ENCODE peak calls at places on chromosomes 11 and 22, in seven cellular contexts. One of them, this sample, is unnamed.

GRCh38 chr22:29872145-29872893 is 10.7 kb upstream of the MTMR3 start:
- DNase-seq in NCI-H1092: no peak
- DNase-seq in EL: no peak
- DNase-seq in HTR-8/SVneo: no peak
- DNase-seq in M059J: no peak
- DNase-seq in activated T-cell treated with anti-CD3 and anti-CD28 coated beads, Interleukin-2, amount 50 U/mL, for 72 hours: no peak
- DNase-seq in iris pigment epithelial cell: no peak
- DNase-seq in this sample: no peak

GRCh38 chr11:24267015-24267414 is 229.8 kb upstream of the LUZP2 start:
- DNase-seq in NCI-H1092: no peak
- DNase-seq in EL: no peak
- DNase-seq in HTR-8/SVneo: no peak
- DNase-seq in M059J: no peak
- DNase-seq in activated T-cell treated with anti-CD3 and anti-CD28 coated beads, Interleukin-2, amount 50 U/mL, for 72 hours: no peak
- DNase-seq in iris pigment epithelial cell: no peak
- DNase-seq in this sample: no peak

GRCh38 chr11:85787809-85788805 is 22.8 kb downstream of the SYTL2 start:
- DNase-seq in NCI-H1092: no peak
- DNase-seq in EL: peak; percentile 35
- DNase-seq in HTR-8/SVneo: no peak
- DNase-seq in M059J: peak; percentile 35
- DNase-seq in activated T-cell treated with anti-CD3 and anti-CD28 coated beads, Interleukin-2, amount 50 U/mL, for 72 hours: no peak
- DNase-seq in iris pigment epithelial cell: peak; percentile 16
- DNase-seq in this sample: no peak

GRCh38 chr11:72975778-72976520 is 161.7 kb downstream of the ATG16L2 start:
- DNase-seq in NCI-H1092: no peak
- DNase-seq in EL: peak; percentile 85
- DNase-seq in HTR-8/SVneo: peak; percentile 51
- DNase-seq in M059J: peak; percentile 76
- DNase-seq in activated T-cell treated with anti-CD3 and anti-CD28 coated beads, Interleukin-2, amount 50 U/mL, for 72 hours: no peak
- DNase-seq in iris pigment epithelial cell: peak; percentile 94
- DNase-seq in this sample: no peak

GRCh38 chr22:22558972-22559603 is at the start of gene PRAME:
- DNase-seq in NCI-H1092: peak; percentile 80
- DNase-seq in EL: peak; percentile 29
- DNase-seq in HTR-8/SVneo: no peak
- DNase-seq in M059J: peak; percentile 18
- DNase-seq in activated T-cell treated with anti-CD3 and anti-CD28 coated beads, Interleukin-2, amount 50 U/mL, for 72 hours: peak; percentile 87
- DNase-seq in iris pigment epithelial cell: peak; percentile 55
- DNase-seq in this sample: peak; percentile 44

GRCh38 chr11:75474878-75475766 is 42.1 kb upstream of the KLHL35 start:
- DNase-seq in NCI-H1092: no peak
- DNase-seq in EL: peak; percentile 76
- DNase-seq in HTR-8/SVneo: peak; percentile 55
- DNase-seq in M059J: peak; percentile 32
- DNase-seq in activated T-cell treated with anti-CD3 and anti-CD28 coated beads, Interleukin-2, amount 50 U/mL, for 72 hours: peak; percentile 72
- DNase-seq in iris pigment epithelial cell: peak; percentile 77
- DNase-seq in this sample: no peak

GRCh38 chr11:75174781-75175370 is 24.0 kb downstream of the SLCO2B1 start:
- DNase-seq in NCI-H1092: no peak
- DNase-seq in EL: peak; percentile 45
- DNase-seq in HTR-8/SVneo: no peak
- DNase-seq in M059J: no peak
- DNase-seq in activated T-cell treated with anti-CD3 and anti-CD28 coated beads, Interleukin-2, amount 50 U/mL, for 72 hours: peak; percentile 4
- DNase-seq in iris pigment epithelial cell: peak; percentile 70
- DNase-seq in this sample: no peak

GRCh38 chr11:13160302-13160701 is 117.3 kb upstream of the BMAL1 start:
- DNase-seq in NCI-H1092: no peak
- DNase-seq in EL: no peak
- DNase-seq in HTR-8/SVneo: no peak
- DNase-seq in M059J: peak; percentile 48
- DNase-seq in activated T-cell treated with anti-CD3 and anti-CD28 coated beads, Interleukin-2, amount 50 U/mL, for 72 hours: no peak
- DNase-seq in iris pigment epithelial cell: no peak
- DNase-seq in this sample: no peak

GRCh38 chr22:17733484-17733883 is 40.8 kb downstream of the BID start:
- DNase-seq in NCI-H1092: no peak
- DNase-seq in EL: peak; percentile 12
- DNase-seq in HTR-8/SVneo: no peak
- DNase-seq in M059J: peak; percentile 32
- DNase-seq in activated T-cell treated with anti-CD3 and anti-CD28 coated beads, Interleukin-2, amount 50 U/mL, for 72 hours: no peak
- DNase-seq in iris pigment epithelial cell: peak; percentile 20
- DNase-seq in this sample: no peak

GRCh38 chr11:7417328-7417727 is 68.0 kb upstream of the OLFML1 start:
- DNase-seq in NCI-H1092: no peak
- DNase-seq in EL: no peak
- DNase-seq in HTR-8/SVneo: no peak
- DNase-seq in M059J: peak; percentile 10
- DNase-seq in activated T-cell treated with anti-CD3 and anti-CD28 coated beads, Interleukin-2, amount 50 U/mL, for 72 hours: no peak
- DNase-seq in iris pigment epithelial cell: no peak
- DNase-seq in this sample: no peak

GRCh38 chr22:22410121-22410520 is 98.4 kb downstream of the ZNF280B start:
- DNase-seq in NCI-H1092: no peak
- DNase-seq in EL: no peak
- DNase-seq in HTR-8/SVneo: no peak
- DNase-seq in M059J: no peak
- DNase-seq in activated T-cell treated with anti-CD3 and anti-CD28 coated beads, Interleukin-2, amount 50 U/mL, for 72 hours: no peak
- DNase-seq in iris pigment epithelial cell: no peak
- DNase-seq in this sample: no peak

GRCh38 chr11:45180158-45180887 is 33.9 kb downstream of the PRDM11 start:
- DNase-seq in NCI-H1092: peak; percentile 52
- DNase-seq in EL: peak; percentile 67
- DNase-seq in HTR-8/SVneo: peak; percentile 76
- DNase-seq in M059J: peak; percentile 71
- DNase-seq in activated T-cell treated with anti-CD3 and anti-CD28 coated beads, Interleukin-2, amount 50 U/mL, for 72 hours: peak; percentile 22
- DNase-seq in iris pigment epithelial cell: peak; percentile 16
- DNase-seq in this sample: no peak

GRCh38 chr11:119094816-119095065 is 6.9 kb downstream of the DPAGT1 start:
- DNase-seq in NCI-H1092: peak; percentile 76
- DNase-seq in EL: no peak
- DNase-seq in HTR-8/SVneo: no peak
- DNase-seq in M059J: peak; percentile 80
- DNase-seq in activated T-cell treated with anti-CD3 and anti-CD28 coated beads, Interleukin-2, amount 50 U/mL, for 72 hours: peak; percentile 61
- DNase-seq in iris pigment epithelial cell: peak; percentile 89
- DNase-seq in this sample: no peak

GRCh38 chr11:14308114-14308896 is 50.7 kb downstream of the RRAS2 start:
- DNase-seq in NCI-H1092: no peak
- DNase-seq in EL: peak; percentile 49
- DNase-seq in HTR-8/SVneo: peak; percentile 45
- DNase-seq in M059J: peak; percentile 57
- DNase-seq in activated T-cell treated with anti-CD3 and anti-CD28 coated beads, Interleukin-2, amount 50 U/mL, for 72 hours: no peak
- DNase-seq in iris pigment epithelial cell: peak; percentile 75
- DNase-seq in this sample: peak; percentile 25

GRCh38 chr11:3613998-3614741 is 27.6 kb downstream of the ART5 start:
- DNase-seq in NCI-H1092: no peak
- DNase-seq in EL: no peak
- DNase-seq in HTR-8/SVneo: no peak
- DNase-seq in M059J: no peak
- DNase-seq in activated T-cell treated with anti-CD3 and anti-CD28 coated beads, Interleukin-2, amount 50 U/mL, for 72 hours: no peak
- DNase-seq in iris pigment epithelial cell: no peak
- DNase-seq in this sample: no peak

GRCh38 chr11:131481317-131481716 is 110.9 kb downstream of the NTM start:
- DNase-seq in NCI-H1092: no peak
- DNase-seq in EL: no peak
- DNase-seq in HTR-8/SVneo: no peak
- DNase-seq in M059J: no peak
- DNase-seq in activated T-cell treated with anti-CD3 and anti-CD28 coated beads, Interleukin-2, amount 50 U/mL, for 72 hours: no peak
- DNase-seq in iris pigment epithelial cell: no peak
- DNase-seq in this sample: no peak

GRCh38 chr22:35589736-35590079 is 27.4 kb downstream of the MB start:
- DNase-seq in NCI-H1092: no peak
- DNase-seq in EL: no peak
- DNase-seq in HTR-8/SVneo: no peak
- DNase-seq in M059J: no peak
- DNase-seq in activated T-cell treated with anti-CD3 and anti-CD28 coated beads, Interleukin-2, amount 50 U/mL, for 72 hours: no peak
- DNase-seq in iris pigment epithelial cell: no peak
- DNase-seq in this sample: no peak

GRCh38 chr11:35363246-35364100 is 55.9 kb downstream of the SLC1A2 start:
- DNase-seq in NCI-H1092: no peak
- DNase-seq in EL: no peak
- DNase-seq in HTR-8/SVneo: no peak
- DNase-seq in M059J: no peak
- DNase-seq in activated T-cell treated with anti-CD3 and anti-CD28 coated beads, Interleukin-2, amount 50 U/mL, for 72 hours: no peak
- DNase-seq in iris pigment epithelial cell: no peak
- DNase-seq in this sample: no peak

This sample was measured in NCI-H748 treated with DMSO at 0.1 percent for 48 hours.